ENCODE peak calls at places on chromosomes 11 and 22, in six cellular contexts. C is stomach; T is NCI-H2029; I is right atrium auricular region; Y is RWPE1; G is stimulated activated CD4-positive, alpha-beta T cell treated with anti-CD3 and anti-CD28 coated beads, Interleukin-2, amount 100 ng/mL, for 48 hours. B is an unnamed sample.

GRCh38 chr11:8038393-8038792 is 42.6 kb upstream of the TUB start:
- DNase-seq in C (no peak), T (no peak), I (peak; percentile 50), Y (no peak), G (no peak), B (no peak)

GRCh38 chr11:67022961-67023956 is at the start of gene SYT12:
- DNase-seq in C (no peak), T (no peak), I (no peak), Y (no peak), G (no peak), B (no peak)

GRCh38 chr22:49765951-49766350 is 61.7 kb downstream of the BRD1 start:
- DNase-seq in C (peak; percentile 17), T (no peak), I (no peak), Y (no peak), G (no peak), B (no peak)

GRCh38 chr11:101914349-101914736 is 467 bp upstream of the CEP126 start:
- DNase-seq in C (no peak), T (no peak), I (no peak), Y (no peak), G (no peak), B (peak; percentile 57)

GRCh38 chr22:21688341-21688705 is 22.5 kb downstream of the PPIL2 start:
- DNase-seq in C (no peak), T (no peak), I (no peak), Y (no peak), G (no peak), B (no peak)

GRCh38 chr22:31179345-31179744 is 19.4 kb downstream of the RNF185 start:
- DNase-seq in C (no peak), T (peak; percentile 69), I (no peak), Y (peak; percentile 63), G (no peak), B (peak; percentile 32)

GRCh38 chr22:27107824-27108223 is 450.4 kb downstream of the MIAT start:
- DNase-seq in C (peak; percentile 76), T (peak; percentile 79), I (peak; percentile 91), Y (peak; percentile 73), G (no peak), B (peak; percentile 90)

GRCh38 chr11:32006799-32007388 is 84.0 kb upstream of the RCN1 start:
- DNase-seq in C (no peak), T (no peak), I (no peak), Y (peak; percentile 48), G (peak; percentile 3), B (peak; percentile 50)

GRCh38 chr11:82750643-82751139 is 17.0 kb upstream of the FAM181B start:
- DNase-seq in C (no peak), T (no peak), I (no peak), Y (no peak), G (no peak), B (no peak)

GRCh38 chr11:12704049-12704448 is 29.8 kb downstream of the TEAD1 start:
- DNase-seq in C (no peak), T (no peak), I (no peak), Y (peak; percentile 46), G (no peak), B (no peak)

GRCh38 chr11:111510311-111510710 is 1.9 kb downstream of the BTG4 start:
- DNase-seq in C (no peak), T (no peak), I (no peak), Y (peak; percentile 84), G (no peak), B (no peak)

GRCh38 chr22:50403701-50404101 is 60.6 kb downstream of the PPP6R2 start:
- DNase-seq in C (peak; percentile 61), T (peak; percentile 4), I (no peak), Y (no peak), G (no peak), B (no peak)

GRCh38 chr11:46047520-46047919 is 73.7 kb downstream of the PHF21A start:
- DNase-seq in C (no peak), T (no peak), I (no peak), Y (peak; percentile 7), G (no peak), B (peak; percentile 18)

GRCh38 chr11:70517996-70518907 is 119.9 kb downstream of the CTTN start:
- DNase-seq in C (no peak), T (no peak), I (no peak), Y (peak; percentile 36), G (no peak), B (peak; percentile 62)

GRCh38 chr11:37905707-37906417 is 1307.8 kb upstream of the RAG2 start:
- DNase-seq in C (no peak), T (no peak), I (no peak), Y (peak; percentile 26), G (no peak), B (no peak)

GRCh38 chr11:92550411-92550810 is 325.8 kb downstream of the FAT3 start:
- DNase-seq in C (peak; percentile 54), T (peak; percentile 74), I (no peak), Y (no peak), G (no peak), B (no peak)

GRCh38 chr11:66470015-66470414 is 3.3 kb downstream of the PELI3 start:
- DNase-seq in C (no peak), T (no peak), I (no peak), Y (no peak), G (no peak), B (no peak)

GRCh38 chr11:71934213-71934612 is 5.4 kb downstream of the RNF121 start:
- DNase-seq in C (no peak), T (no peak), I (no peak), Y (no peak), G (no peak), B (no peak)

GRCh38 chr11:92286718-92287117 is 62.1 kb downstream of the FAT3 start:
- DNase-seq in C (no peak), T (no peak), I (no peak), Y (no peak), G (no peak), B (no peak)

GRCh38 chr11:118838905-118839553 is 44.7 kb upstream of the CXCR5 start:
- DNase-seq in C (no peak), T (no peak), I (no peak), Y (no peak), G (no peak), B (no peak)

GRCh38 chr11:96869207-96869606 is 479.4 kb downstream of the JRKL start:
- DNase-seq in C (no peak), T (no peak), I (no peak), Y (no peak), G (no peak), B (peak; percentile 68)

GRCh38 chr11:118565062-118565461 is 669 bp downstream of the IFT46 start:
- DNase-seq in C (no peak), T (no peak), I (no peak), Y (peak; percentile 7), G (no peak), B (peak; percentile 56)

GRCh38 chr22:45254789-45255261 is 14.1 kb upstream of the KIAA0930 start:
- DNase-seq in C (no peak), T (no peak), I (no peak), Y (no peak), G (peak; percentile 31), B (no peak)

GRCh38 chr11:18633256-18634139 is 644 bp downstream of the SPTY2D1 start:
- DNase-seq in C (no peak), T (peak; percentile 2), I (no peak), Y (no peak), G (no peak), B (peak; percentile 66)

B was measured in fibroblast of mammary gland.